ENCODE peak calls at places on chromosomes 11 and 22, in eight cellular contexts. One of them, this sample, is unnamed.

GRCh38 chr22:20245577-20246367 is 22.3 kb downstream of the RTN4R start:
- DNase-seq in astrocyte of the spinal cord: no peak
- DNase-seq in neural progenitor cell: peak
- DNase-seq in dorsolateral prefrontal cortex: no peak
- DNase-seq in Caco-2: no peak
- DNase-seq in heart left ventricle: no peak
- DNase-seq in kidney: no peak
- DNase-seq in pancreas: no peak
- DNase-seq in this sample: no peak

GRCh38 chr11:86955111-86955673 is at the start of gene FZD4:
- DNase-seq in kidney: peak
- DNase-seq in dorsolateral prefrontal cortex: peak
- DNase-seq in heart left ventricle: peak
- DNase-seq in Caco-2: peak
- DNase-seq in astrocyte of the spinal cord: peak
- DNase-seq in pancreas: peak
- DNase-seq in neural progenitor cell: peak
- DNase-seq in this sample: peak

GRCh38 chr11:12269104-12269441 is 108.3 kb upstream of the PARVA start:
- DNase-seq in astrocyte of the spinal cord: no peak
- DNase-seq in neural progenitor cell: no peak
- DNase-seq in heart left ventricle: no peak
- DNase-seq in kidney: peak
- DNase-seq in dorsolateral prefrontal cortex: no peak
- DNase-seq in pancreas: no peak
- DNase-seq in Caco-2: no peak
- DNase-seq in this sample: no peak

GRCh38 chr11:10294289-10294953 is 402 bp upstream of the SBF2 start:
- DNase-seq in astrocyte of the spinal cord: peak
- DNase-seq in pancreas: peak
- DNase-seq in dorsolateral prefrontal cortex: no peak
- DNase-seq in neural progenitor cell: peak
- DNase-seq in kidney: peak
- DNase-seq in Caco-2: peak
- DNase-seq in heart left ventricle: peak
- DNase-seq in this sample: no peak

GRCh38 chr22:24007253-24008021 is 2.2 kb upstream of the GSTT4 start:
- DNase-seq in heart left ventricle: no peak
- DNase-seq in astrocyte of the spinal cord: no peak
- DNase-seq in Caco-2: no peak
- DNase-seq in dorsolateral prefrontal cortex: no peak
- DNase-seq in neural progenitor cell: no peak
- DNase-seq in pancreas: no peak
- DNase-seq in kidney: no peak
- DNase-seq in this sample: no peak

GRCh38 chr11:20388096-20389055 is 860 bp downstream of the PRMT3 start:
- DNase-seq in neural progenitor cell: no peak
- DNase-seq in kidney: no peak
- DNase-seq in pancreas: no peak
- DNase-seq in dorsolateral prefrontal cortex: no peak
- DNase-seq in Caco-2: no peak
- DNase-seq in astrocyte of the spinal cord: peak
- DNase-seq in heart left ventricle: no peak
- DNase-seq in this sample: no peak

GRCh38 chr11:19763315-19763714 is 50.7 kb downstream of the NAV2 start:
- DNase-seq in pancreas: no peak
- DNase-seq in astrocyte of the spinal cord: peak
- DNase-seq in neural progenitor cell: no peak
- DNase-seq in dorsolateral prefrontal cortex: no peak
- DNase-seq in Caco-2: no peak
- DNase-seq in kidney: no peak
- DNase-seq in heart left ventricle: no peak
- DNase-seq in this sample: no peak

GRCh38 chr11:66951927-66952337 is 6.3 kb downstream of the PC start:
- DNase-seq in astrocyte of the spinal cord: peak
- DNase-seq in heart left ventricle: no peak
- DNase-seq in pancreas: peak
- DNase-seq in neural progenitor cell: no peak
- DNase-seq in dorsolateral prefrontal cortex: no peak
- DNase-seq in Caco-2: no peak
- DNase-seq in kidney: no peak
- DNase-seq in this sample: peak

GRCh38 chr11:36683823-36684222 is 85.8 kb upstream of the RAG2 start:
- DNase-seq in kidney: no peak
- DNase-seq in heart left ventricle: no peak
- DNase-seq in Caco-2: no peak
- DNase-seq in neural progenitor cell: no peak
- DNase-seq in dorsolateral prefrontal cortex: no peak
- DNase-seq in pancreas: no peak
- DNase-seq in astrocyte of the spinal cord: no peak
- DNase-seq in this sample: no peak

GRCh38 chr11:74154621-74155281 is 16.1 kb downstream of the C2CD3 start:
- DNase-seq in pancreas: no peak
- DNase-seq in neural progenitor cell: no peak
- DNase-seq in dorsolateral prefrontal cortex: no peak
- DNase-seq in Caco-2: no peak
- DNase-seq in heart left ventricle: no peak
- DNase-seq in kidney: no peak
- DNase-seq in astrocyte of the spinal cord: peak
- DNase-seq in this sample: no peak

GRCh38 chr22:48098936-48099245 is 1336.4 kb downstream of the TBC1D22A start:
- DNase-seq in dorsolateral prefrontal cortex: no peak
- DNase-seq in pancreas: no peak
- DNase-seq in astrocyte of the spinal cord: no peak
- DNase-seq in neural progenitor cell: no peak
- DNase-seq in Caco-2: no peak
- DNase-seq in heart left ventricle: no peak
- DNase-seq in kidney: no peak
- DNase-seq in this sample: no peak

GRCh38 chr11:116109228-116109627 is 605.0 kb upstream of the CADM1 start:
- DNase-seq in pancreas: no peak
- DNase-seq in kidney: no peak
- DNase-seq in neural progenitor cell: no peak
- DNase-seq in Caco-2: no peak
- DNase-seq in heart left ventricle: no peak
- DNase-seq in dorsolateral prefrontal cortex: no peak
- DNase-seq in astrocyte of the spinal cord: peak
- DNase-seq in this sample: no peak

GRCh38 chr11:47417712-47418111 is 8.5 kb downstream of the PSMC3 start:
- DNase-seq in kidney: no peak
- DNase-seq in neural progenitor cell: no peak
- DNase-seq in heart left ventricle: no peak
- DNase-seq in astrocyte of the spinal cord: no peak
- DNase-seq in pancreas: no peak
- DNase-seq in dorsolateral prefrontal cortex: no peak
- DNase-seq in Caco-2: no peak
- DNase-seq in this sample: no peak

GRCh38 chr11:12485328-12485727 is 108.0 kb downstream of the PARVA start:
- DNase-seq in neural progenitor cell: no peak
- DNase-seq in heart left ventricle: no peak
- DNase-seq in pancreas: no peak
- DNase-seq in astrocyte of the spinal cord: no peak
- DNase-seq in Caco-2: no peak
- DNase-seq in kidney: no peak
- DNase-seq in dorsolateral prefrontal cortex: no peak
- DNase-seq in this sample: no peak

GRCh38 chr11:10350341-10350740 is 45.5 kb downstream of the ADM start:
- DNase-seq in dorsolateral prefrontal cortex: no peak
- DNase-seq in neural progenitor cell: no peak
- DNase-seq in pancreas: no peak
- DNase-seq in kidney: no peak
- DNase-seq in Caco-2: peak
- DNase-seq in astrocyte of the spinal cord: peak
- DNase-seq in heart left ventricle: no peak
- DNase-seq in this sample: no peak

GRCh38 chr11:37946155-37946766 is 1348.2 kb upstream of the RAG2 start:
- DNase-seq in dorsolateral prefrontal cortex: no peak
- DNase-seq in pancreas: no peak
- DNase-seq in astrocyte of the spinal cord: peak
- DNase-seq in kidney: no peak
- DNase-seq in neural progenitor cell: peak
- DNase-seq in Caco-2: peak
- DNase-seq in heart left ventricle: no peak
- DNase-seq in this sample: peak

GRCh38 chr22:42300286-42301071 is 30.0 kb upstream of the TCF20 start:
- DNase-seq in neural progenitor cell: no peak
- DNase-seq in kidney: no peak
- DNase-seq in dorsolateral prefrontal cortex: no peak
- DNase-seq in astrocyte of the spinal cord: no peak
- DNase-seq in pancreas: no peak
- DNase-seq in Caco-2: peak
- DNase-seq in heart left ventricle: no peak
- DNase-seq in this sample: no peak

GRCh38 chr22:49971232-49972162 is 10.9 kb downstream of the PIM3 start:
- DNase-seq in astrocyte of the spinal cord: no peak
- DNase-seq in neural progenitor cell: peak
- DNase-seq in heart left ventricle: peak
- DNase-seq in dorsolateral prefrontal cortex: peak
- DNase-seq in kidney: peak
- DNase-seq in pancreas: peak
- DNase-seq in Caco-2: peak
- DNase-seq in this sample: no peak

GRCh38 chr11:45755281-45755859 is 49.6 kb upstream of the SLC35C1 start:
- DNase-seq in kidney: no peak
- DNase-seq in heart left ventricle: no peak
- DNase-seq in dorsolateral prefrontal cortex: no peak
- DNase-seq in neural progenitor cell: no peak
- DNase-seq in pancreas: no peak
- DNase-seq in astrocyte of the spinal cord: no peak
- DNase-seq in Caco-2: no peak
- DNase-seq in this sample: no peak

GRCh38 chr11:6468712-6469495 is 4.8 kb downstream of the TRIM3 start:
- DNase-seq in astrocyte of the spinal cord: peak
- DNase-seq in heart left ventricle: peak
- DNase-seq in dorsolateral prefrontal cortex: peak
- DNase-seq in pancreas: peak
- DNase-seq in Caco-2: peak
- DNase-seq in neural progenitor cell: peak
- DNase-seq in kidney: peak
- DNase-seq in this sample: peak

GRCh38 chr22:21624120-21624879 is 5.5 kb downstream of the YDJC start:
- DNase-seq in Caco-2: peak
- DNase-seq in pancreas: peak
- DNase-seq in neural progenitor cell: peak
- DNase-seq in astrocyte of the spinal cord: no peak
- DNase-seq in dorsolateral prefrontal cortex: no peak
- DNase-seq in kidney: no peak
- DNase-seq in heart left ventricle: no peak
- DNase-seq in this sample: no peak

GRCh38 chr11:74311352-74311926 is at the start of gene P4HA3:
- DNase-seq in kidney: peak
- DNase-seq in Caco-2: peak
- DNase-seq in dorsolateral prefrontal cortex: no peak
- DNase-seq in pancreas: peak
- DNase-seq in neural progenitor cell: peak
- DNase-seq in heart left ventricle: peak
- DNase-seq in astrocyte of the spinal cord: peak
- DNase-seq in this sample: no peak

GRCh38 chr22:49676783-49677494 is 150.7 kb downstream of the BRD1 start:
- DNase-seq in Caco-2: no peak
- DNase-seq in pancreas: no peak
- DNase-seq in astrocyte of the spinal cord: no peak
- DNase-seq in neural progenitor cell: no peak
- DNase-seq in kidney: peak
- DNase-seq in dorsolateral prefrontal cortex: no peak
- DNase-seq in heart left ventricle: no peak
- DNase-seq in this sample: no peak

DNA sequence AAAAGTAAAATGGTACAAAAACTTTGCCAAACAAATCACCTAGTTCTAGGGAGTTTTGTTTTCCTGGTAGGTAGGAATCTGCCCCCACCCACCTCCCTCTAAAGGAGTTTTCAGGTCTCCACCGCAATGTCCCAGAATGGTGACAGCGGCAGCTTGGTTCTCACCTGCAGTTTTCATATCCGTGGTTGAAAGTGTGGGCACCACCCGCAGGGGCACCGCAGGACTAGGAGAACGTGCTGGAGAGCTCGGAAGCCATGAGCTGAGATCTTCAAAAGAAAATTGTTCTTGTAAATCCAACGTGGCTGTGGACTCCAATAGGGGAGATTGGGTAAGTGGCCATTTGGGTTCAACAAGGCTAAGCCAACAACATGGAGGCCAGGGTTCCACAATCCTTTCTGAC is 10.8 kb downstream of the NFRKB start:
- DNase-seq in kidney: no peak
- DNase-seq in heart left ventricle: no peak
- DNase-seq in astrocyte of the spinal cord: no peak
- DNase-seq in neural progenitor cell: no peak
- DNase-seq in pancreas: no peak
- DNase-seq in dorsolateral prefrontal cortex: no peak
- DNase-seq in Caco-2: no peak
- DNase-seq in this sample: no peak
- H3K4me3 ChIP-seq in kidney: no peak
- H3K4me3 ChIP-seq in heart left ventricle: no peak
- H3K4me3 ChIP-seq in astrocyte of the spinal cord: no peak
- H3K4me3 ChIP-seq in neural progenitor cell: no peak
- H3K4me3 ChIP-seq in pancreas: no peak
- H3K4me3 ChIP-seq in dorsolateral prefrontal cortex: no peak
- H3K4me3 ChIP-seq in Caco-2: no peak
- H3K4me3 ChIP-seq in this sample: no peak

DNA sequence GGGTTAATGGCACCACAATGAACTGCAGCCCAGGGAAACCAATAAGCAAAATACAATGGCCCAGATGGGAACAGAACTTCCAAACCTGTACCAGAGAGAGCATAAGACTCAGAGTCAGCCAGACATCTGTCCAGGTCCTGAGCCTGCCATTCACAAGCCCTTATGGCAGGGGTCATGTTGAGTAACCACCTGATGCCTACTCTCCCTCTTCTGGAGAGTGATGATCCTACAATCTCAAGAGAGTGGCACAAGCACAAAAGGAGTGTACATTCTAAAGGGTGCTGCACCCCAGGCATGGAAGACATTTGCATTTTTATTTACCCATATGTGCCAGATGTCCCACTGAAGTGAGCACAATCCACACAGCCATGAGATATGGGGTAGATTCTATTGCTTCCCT is 10.6 kb downstream of the TENM4 start:
- DNase-seq in astrocyte of the spinal cord: no peak
- DNase-seq in pancreas: no peak
- DNase-seq in neural progenitor cell: no peak
- DNase-seq in heart left ventricle: no peak
- DNase-seq in Caco-2: no peak
- DNase-seq in dorsolateral prefrontal cortex: no peak
- DNase-seq in kidney: no peak
- DNase-seq in this sample: no peak
- TF ChIP-seq CTCF in astrocyte of the spinal cord: no peak
- TF ChIP-seq CTCF in pancreas: no peak
- TF ChIP-seq CTCF in neural progenitor cell: peak
- TF ChIP-seq CTCF in heart left ventricle: no peak
- TF ChIP-seq CTCF in Caco-2: peak
- TF ChIP-seq CTCF in dorsolateral prefrontal cortex: no peak
- TF ChIP-seq CTCF in kidney: no peak
- TF ChIP-seq CTCF in this sample: no peak

GRCh38 chr11:3022300-3022967 is 30.3 kb upstream of the NAP1L4 start:
- DNase-seq in kidney: peak
- DNase-seq in neural progenitor cell: no peak
- DNase-seq in heart left ventricle: no peak
- DNase-seq in astrocyte of the spinal cord: peak
- DNase-seq in Caco-2: no peak
- DNase-seq in pancreas: no peak
- DNase-seq in dorsolateral prefrontal cortex: no peak
- DNase-seq in this sample: no peak
- H3K4me3 ChIP-seq in kidney: no peak
- H3K4me3 ChIP-seq in neural progenitor cell: no peak
- H3K4me3 ChIP-seq in heart left ventricle: no peak
- H3K4me3 ChIP-seq in astrocyte of the spinal cord: no peak
- H3K4me3 ChIP-seq in Caco-2: no peak
- H3K4me3 ChIP-seq in pancreas: no peak
- H3K4me3 ChIP-seq in dorsolateral prefrontal cortex: no peak
- H3K4me3 ChIP-seq in this sample: no peak

GRCh38 chr11:7513210-7514098 is at the start of gene PPFIBP2:
- DNase-seq in heart left ventricle: peak
- DNase-seq in Caco-2: peak
- DNase-seq in pancreas: peak
- DNase-seq in neural progenitor cell: peak
- DNase-seq in astrocyte of the spinal cord: peak
- DNase-seq in dorsolateral prefrontal cortex: peak
- DNase-seq in kidney: peak
- DNase-seq in this sample: peak
- TF ChIP-seq CTCF in heart left ventricle: peak
- TF ChIP-seq CTCF in Caco-2: peak
- TF ChIP-seq CTCF in pancreas: peak
- TF ChIP-seq CTCF in neural progenitor cell: peak
- TF ChIP-seq CTCF in astrocyte of the spinal cord: peak
- TF ChIP-seq CTCF in dorsolateral prefrontal cortex: peak
- TF ChIP-seq CTCF in kidney: peak
- TF ChIP-seq CTCF in this sample: peak